ENCODE peak calls at places on chromosomes 7 and 10, in four cellular contexts. One of them, this sample, is unnamed.

GRCh38 chr7:80918406-80918805 is 445 bp downstream of the SEMA3C start:
- DNase-seq in fibroblast of lung: no peak
- DNase-seq in astrocyte of the spinal cord: peak
- DNase-seq in IMR-90: no peak
- DNase-seq in this sample: no peak

GRCh38 chr7:22179442-22179879 is 177.5 kb downstream of the RAPGEF5 start:
- DNase-seq in IMR-90: no peak
- DNase-seq in fibroblast of lung: no peak
- DNase-seq in astrocyte of the spinal cord: no peak
- DNase-seq in this sample: no peak

GRCh38 chr7:44565097-44565794 is 8.5 kb downstream of the DDX56 start:
- DNase-seq in astrocyte of the spinal cord: peak
- DNase-seq in fibroblast of lung: peak
- DNase-seq in IMR-90: peak
- DNase-seq in this sample: peak

GRCh38 chr10:47406870-47407648 is 23.0 kb upstream of the ZNF488 start:
- DNase-seq in IMR-90: peak
- DNase-seq in fibroblast of lung: peak
- DNase-seq in astrocyte of the spinal cord: peak
- DNase-seq in this sample: peak

GRCh38 chr10:1210667-1211066 is 154.5 kb downstream of the WDR37 start:
- DNase-seq in IMR-90: no peak
- DNase-seq in fibroblast of lung: no peak
- DNase-seq in astrocyte of the spinal cord: no peak
- DNase-seq in this sample: no peak

GRCh38 chr7:44189286-44189992 is at the start of gene GCK:
- DNase-seq in IMR-90: no peak
- DNase-seq in astrocyte of the spinal cord: no peak
- DNase-seq in fibroblast of lung: no peak
- DNase-seq in this sample: no peak

GRCh38 chr10:95532536-95532935 is 28.6 kb downstream of the SORBS1 start:
- DNase-seq in fibroblast of lung: no peak
- DNase-seq in IMR-90: no peak
- DNase-seq in astrocyte of the spinal cord: no peak
- DNase-seq in this sample: peak

GRCh38 chr10:100745882-100746412 is 565 bp downstream of the PAX2 start:
- DNase-seq in astrocyte of the spinal cord: no peak
- DNase-seq in IMR-90: no peak
- DNase-seq in fibroblast of lung: no peak
- DNase-seq in this sample: no peak

GRCh38 chr7:97017197-97018125 is 7.2 kb downstream of the DLX5 start:
- DNase-seq in fibroblast of lung: no peak
- DNase-seq in astrocyte of the spinal cord: no peak
- DNase-seq in IMR-90: no peak
- DNase-seq in this sample: no peak

GRCh38 chr7:104160375-104160774 is 47.4 kb downstream of the ORC5 start:
- DNase-seq in IMR-90: peak
- DNase-seq in fibroblast of lung: peak
- DNase-seq in astrocyte of the spinal cord: peak
- DNase-seq in this sample: peak

GRCh38 chr10:105837951-105838350 is 1196.9 kb downstream of the SORCS3 start:
- DNase-seq in astrocyte of the spinal cord: peak
- DNase-seq in IMR-90: no peak
- DNase-seq in fibroblast of lung: peak
- DNase-seq in this sample: no peak

GRCh38 chr10:17787087-17787942 is 21.8 kb upstream of the MRC1 start:
- DNase-seq in astrocyte of the spinal cord: peak
- DNase-seq in IMR-90: peak
- DNase-seq in fibroblast of lung: peak
- DNase-seq in this sample: peak

GRCh38 chr10:80513106-80513505 is 24.6 kb upstream of the SH2D4B start:
- DNase-seq in fibroblast of lung: no peak
- DNase-seq in IMR-90: no peak
- DNase-seq in astrocyte of the spinal cord: no peak
- DNase-seq in this sample: no peak

GRCh38 chr7:5755704-5756131 is 25.7 kb downstream of the RNF216 start:
- DNase-seq in fibroblast of lung: peak
- DNase-seq in astrocyte of the spinal cord: peak
- DNase-seq in IMR-90: peak
- DNase-seq in this sample: peak

GRCh38 chr10:61898435-61898778 is 3.1 kb upstream of the ARID5B start:
- DNase-seq in astrocyte of the spinal cord: no peak
- DNase-seq in fibroblast of lung: no peak
- DNase-seq in IMR-90: no peak
- DNase-seq in this sample: no peak

GRCh38 chr7:99010281-99010680 is 131.9 kb downstream of the TRRAP start:
- DNase-seq in fibroblast of lung: peak
- DNase-seq in IMR-90: no peak
- DNase-seq in astrocyte of the spinal cord: no peak
- DNase-seq in this sample: peak

GRCh38 chr10:130171196-130171595 is 35.0 kb downstream of the GLRX3 start:
- DNase-seq in IMR-90: no peak
- DNase-seq in fibroblast of lung: no peak
- DNase-seq in astrocyte of the spinal cord: no peak
- DNase-seq in this sample: no peak

GRCh38 chr7:17772581-17773288 is 167.6 kb downstream of the SNX13 start:
- DNase-seq in IMR-90: no peak
- DNase-seq in astrocyte of the spinal cord: no peak
- DNase-seq in fibroblast of lung: peak
- DNase-seq in this sample: no peak

GRCh38 chr10:122029503-122030199 is 40.7 kb downstream of the TACC2 start:
- DNase-seq in IMR-90: no peak
- DNase-seq in fibroblast of lung: no peak
- DNase-seq in astrocyte of the spinal cord: no peak
- DNase-seq in this sample: peak

GRCh38 chr7:113652501-113652900 is 266.3 kb downstream of the PPP1R3A start:
- DNase-seq in fibroblast of lung: no peak
- DNase-seq in astrocyte of the spinal cord: peak
- DNase-seq in IMR-90: peak
- DNase-seq in this sample: no peak

GRCh38 chr7:104156842-104157277 is 51.0 kb downstream of the ORC5 start:
- DNase-seq in fibroblast of lung: peak
- DNase-seq in astrocyte of the spinal cord: peak
- DNase-seq in IMR-90: peak
- DNase-seq in this sample: peak

DNA sequence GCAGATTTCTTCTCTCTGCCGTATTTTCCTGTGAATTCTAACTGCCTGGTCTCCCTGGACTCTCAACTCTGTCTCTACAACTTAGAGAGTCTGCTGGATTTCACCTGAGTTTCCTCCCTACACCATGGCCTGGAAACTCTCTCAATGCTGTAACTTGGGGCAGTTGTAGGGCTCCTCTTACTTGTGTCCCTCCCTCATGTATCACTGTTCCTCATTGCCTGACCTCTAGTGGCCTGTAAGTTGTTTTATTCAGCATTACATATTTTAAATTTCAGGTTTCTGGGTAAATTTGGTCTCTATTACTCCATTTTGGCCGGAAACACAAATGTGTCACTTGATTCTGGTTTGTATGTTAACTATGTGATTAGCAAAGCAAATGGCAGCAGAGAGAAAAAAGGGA is 70.9 kb downstream of the DYNC1I1 start:
- DNase-seq in fibroblast of lung: peak
- DNase-seq in IMR-90: no peak
- DNase-seq in astrocyte of the spinal cord: no peak
- DNase-seq in this sample: peak
- TF ChIP-seq CTCF in fibroblast of lung: peak
- TF ChIP-seq CTCF in IMR-90: no peak
- TF ChIP-seq CTCF in astrocyte of the spinal cord: no peak
- TF ChIP-seq CTCF in this sample: peak

DNA sequence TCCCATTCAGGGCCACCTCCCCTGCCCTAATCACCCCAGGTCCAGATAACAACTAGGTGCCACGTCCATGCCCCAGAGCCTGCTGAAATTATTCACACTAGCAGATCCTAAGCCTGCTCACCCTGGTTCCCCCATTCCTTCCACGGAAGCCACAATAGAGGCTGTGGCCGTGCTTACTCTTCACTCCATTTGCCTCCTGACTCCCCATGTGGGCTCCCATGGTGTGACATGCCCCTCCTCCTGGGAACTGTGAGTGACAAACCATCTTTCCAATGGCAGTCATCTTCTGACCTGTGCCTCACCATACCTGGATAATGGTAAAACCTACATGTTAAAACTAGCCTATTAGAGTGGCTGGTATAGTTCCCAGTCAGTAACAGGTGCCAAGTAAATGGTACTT is 216.2 kb upstream of the PRKCQ start:
- DNase-seq in IMR-90: no peak
- DNase-seq in astrocyte of the spinal cord: no peak
- DNase-seq in fibroblast of lung: no peak
- DNase-seq in this sample: no peak
- H3K4me3 ChIP-seq in IMR-90: no peak
- H3K4me3 ChIP-seq in astrocyte of the spinal cord: no peak
- H3K4me3 ChIP-seq in fibroblast of lung: no peak
- H3K4me3 ChIP-seq in this sample: no peak

GRCh38 chr10:43196981-43197833 is 59.0 kb downstream of the CSGALNACT2 start:
- DNase-seq in astrocyte of the spinal cord: no peak
- DNase-seq in IMR-90: no peak
- DNase-seq in fibroblast of lung: no peak
- DNase-seq in this sample: no peak
- TF ChIP-seq CTCF in astrocyte of the spinal cord: no peak
- TF ChIP-seq CTCF in IMR-90: no peak
- TF ChIP-seq CTCF in fibroblast of lung: no peak
- TF ChIP-seq CTCF in this sample: no peak

GRCh38 chr10:110224992-110225391 is 17.6 kb downstream of the MXI1 start:
- DNase-seq in IMR-90: no peak
- DNase-seq in fibroblast of lung: no peak
- DNase-seq in astrocyte of the spinal cord: no peak
- DNase-seq in this sample: no peak
- H3K4me3 ChIP-seq in IMR-90: no peak
- H3K4me3 ChIP-seq in fibroblast of lung: peak
- H3K4me3 ChIP-seq in astrocyte of the spinal cord: peak
- H3K4me3 ChIP-seq in this sample: peak

This sample was measured in AG10803.